ENCODE peak calls at places on chromosome 16, in five cellular contexts. S is neural progenitor cell, Q is HepG2, H is mesendoderm, Z is fibroblast of lung. O is an unnamed sample.

GRCh38 chr16:23504076-23504452 is 6.2 kb downstream of the GGA2 start:
- DNase-seq in S (no peak), H (no peak), Q (no peak), Z (peak; percentile 88), O (peak; percentile 90)

GRCh38 chr16:81654346-81654745 is 124.7 kb upstream of the PLCG2 start:
- DNase-seq in H (no peak), Q (no peak), S (no peak), Z (peak; percentile 26), O (peak; percentile 63)

GRCh38 chr16:29912087-29912486 is 11.8 kb downstream of the ASPHD1 start:
- DNase-seq in H (no peak), Z (no peak), Q (no peak), S (no peak), O (no peak)

GRCh38 chr16:8850279-8850885 is 18.4 kb downstream of the CARHSP1 start:
- DNase-seq in H (no peak), Z (peak; percentile 81), S (no peak), Q (peak; percentile 91), O (peak; percentile 92)

GRCh38 chr16:29876578-29877249 is 13.7 kb upstream of the CDIPT start:
- DNase-seq in Q (no peak), Z (no peak), S (peak; percentile 56), H (peak; percentile 39), O (peak; percentile 42)

GRCh38 chr16:17173134-17173729 is 297.5 kb downstream of the XYLT1 start:
- DNase-seq in Q (peak; percentile 24), H (no peak), Z (peak; percentile 85), S (no peak), O (peak; percentile 65)

GRCh38 chr16:6643083-6643686 is 689.5 kb upstream of the RBFOX1 start:
- DNase-seq in Q (peak; percentile 31), S (peak; percentile 59), H (peak; percentile 59), Z (peak; percentile 35), O (peak; percentile 57)

GRCh38 chr16:30069575-30070462 is 4.3 kb downstream of the ALDOA start:
- DNase-seq in S (no peak), H (no peak), Z (peak; percentile 57), Q (no peak), O (no peak)

GRCh38 chr16:27195941-27196595 is 7.3 kb upstream of the KDM8 start:
- DNase-seq in S (no peak), H (no peak), Z (no peak), Q (no peak), O (no peak)

GRCh38 chr16:56357291-56357764 is 68.0 kb downstream of the AMFR start:
- DNase-seq in Z (peak; percentile 81), H (peak; percentile 29), S (peak; percentile 29), Q (no peak), O (peak; percentile 83)

GRCh38 chr16:28188085-28188916 is 23.5 kb downstream of the XPO6 start:
- DNase-seq in H (no peak), S (no peak), Z (no peak), Q (no peak), O (no peak)

GRCh38 chr16:14377326-14377725 is 252.7 kb downstream of the PARN start:
- DNase-seq in Q (no peak), H (no peak), Z (peak; percentile 40), S (no peak), O (peak; percentile 45)

GRCh38 chr16:13112639-13113038 is 211.2 kb downstream of the SHISA9 start:
- DNase-seq in Q (no peak), H (no peak), Z (no peak), S (peak; percentile 61), O (no peak)

GRCh38 chr16:84604477-84605013 is 13.3 kb downstream of the COTL1 start:
- DNase-seq in Z (no peak), Q (no peak), S (peak; percentile 66), H (no peak), O (no peak)

GRCh38 chr16:57186630-57187507 is 740 bp downstream of the RSPRY1 start:
- DNase-seq in H (peak; percentile 77), Q (peak; percentile 54), S (peak; percentile 50), Z (no peak), O (peak; percentile 74)

GRCh38 chr16:12758031-12758669 is 45.5 kb downstream of the CPPED1 start:
- DNase-seq in Z (peak; percentile 58), Q (no peak), S (peak; percentile 11), H (peak; percentile 34), O (no peak)

GRCh38 chr16:8936421-8936820 is 27.3 kb downstream of the USP7 start:
- DNase-seq in S (peak; percentile 61), Z (peak; percentile 77), Q (peak; percentile 70), H (peak; percentile 90), O (peak; percentile 75)

GRCh38 chr16:71288570-71288889 is 672 bp downstream of the CMTR2 start:
- DNase-seq in Z (peak; percentile 49), S (no peak), H (peak; percentile 0), Q (no peak), O (peak; percentile 41)

GRCh38 chr16:87690911-87691685 is 74.7 kb downstream of the KLHDC4 start:
- DNase-seq in H (no peak), Q (no peak), S (no peak), Z (no peak), O (no peak)

GRCh38 chr16:13064821-13065220 is 163.4 kb downstream of the SHISA9 start:
- DNase-seq in H (peak; percentile 94), S (no peak), Q (no peak), Z (no peak), O (no peak)

GRCh38 chr16:88784074-88784855 is 755 bp downstream of the PIEZO1 start:
- DNase-seq in Q (peak; percentile 75), Z (peak; percentile 75), S (peak; percentile 86), H (peak; percentile 87), O (peak; percentile 93)

GRCh38 chr16:77564791-77565390 is 130.1 kb upstream of the ADAMTS18 start:
- DNase-seq in Q (no peak), H (peak; percentile 52), S (no peak), Z (peak; percentile 81), O (peak; percentile 42)

GRCh38 chr16:46822270-46822669 is 8.7 kb downstream of the C16orf87 start:
- DNase-seq in H (no peak), S (no peak), Q (no peak), Z (peak; percentile 93), O (peak; percentile 65)

GRCh38 chr16:29029168-29029994 is 44.5 kb downstream of the LAT start:
- DNase-seq in H (peak; percentile 74), Z (peak; percentile 97), Q (no peak), S (peak; percentile 71), O (peak; percentile 99)

GRCh38 chr16:70470927-70471341 is 16.5 kb downstream of the FCSK start:
- DNase-seq in Z (peak; percentile 23), S (peak; percentile 81), H (peak; percentile 50), Q (peak; percentile 61), O (peak; percentile 28)

GRCh38 chr16:80027007-80027965 is 426.7 kb upstream of the MAF start:
- DNase-seq in Z (peak; percentile 97), S (no peak), H (peak; percentile 97), Q (peak; percentile 80), O (peak; percentile 88)
- H3K4me1 ChIP-seq in Z (no peaks in the 10 kb centered on the region), S (peaks cover 23% of the 10 kb centered on the region), H (peaks cover 3% of the 10 kb centered on the region), Q (peaks cover 6% of the 10 kb centered on the region), O (peaks cover 16% of the 10 kb centered on the region)

GRCh38 chr16:3611145-3611977 is at the start of gene SLX4:
- DNase-seq in S (peak; percentile 98), H (peak; percentile 96), Z (peak; percentile 80), Q (peak; percentile 84), O (peak; percentile 97)
- H3K79me2 ChIP-seq in S (peaks cover 56% of the 10 kb centered on the region), H (peaks cover 24% of the 10 kb centered on the region), Z (peaks cover 32% of the 10 kb centered on the region), Q (peaks cover 38% of the 10 kb centered on the region), O (peaks cover 47% of the 10 kb centered on the region)

GRCh38 chr16:86541560-86541959 is 13.5 kb downstream of the MTHFSD start:
- DNase-seq in Q (no peak), H (no peak), S (no peak), Z (no peak), O (no peak)

GRCh38 chr16:86540894-86541293 is 14.1 kb downstream of the MTHFSD start:
- DNase-seq in S (no peak), H (no peak), Q (no peak), Z (no peak), O (no peak)

GRCh38 chr16:86545927-86546637 is 9.0 kb downstream of the MTHFSD start:
- DNase-seq in Q (no peak), S (no peak), H (no peak), Z (no peak), O (no peak)

GRCh38 chr16:86545481-86545880 is 9.6 kb downstream of the MTHFSD start:
- DNase-seq in Z (no peak), Q (no peak), H (no peak), S (no peak), O (no peak)

GRCh38 chr16:86542756-86543750 is 12.0 kb downstream of the MTHFSD start:
- DNase-seq in Q (no peak), Z (no peak), S (no peak), H (no peak), O (no peak)
- H3K27ac ChIP-seq in Q (no peak overlapping the region), Z (no peak overlapping the region), S (no peak overlapping the region), H (no peak overlapping the region), O (no peak overlapping the region)

GRCh38 chr16:73051216-73051615 is 3.3 kb upstream of the ZFHX3 start:
- DNase-seq in Z (no peak), S (no peak), H (no peak), Q (no peak), O (no peak)
- H3K4me1 ChIP-seq in Z (peaks cover 44% of the 10 kb centered on the region), S (peaks cover 73% of the 10 kb centered on the region), H (peaks cover 15% of the 10 kb centered on the region), Q (peaks cover 82% of the 10 kb centered on the region), O (peaks cover 40% of the 10 kb centered on the region)